ENCODE peak calls at places on chromosomes 11 and 22, in eight cellular contexts. One of them, this sample, is unnamed.

GRCh38 chr11:106088896-106089295 is 11.4 kb downstream of the AASDHPPT start:
- DNase-seq in AG10803: no peak
- DNase-seq in psoas muscle: no peak
- DNase-seq in neural crest cell: no peak
- DNase-seq in GM06990: no peak
- DNase-seq in esophagus squamous epithelium: no peak
- DNase-seq in lung: no peak
- DNase-seq in mucosa of descending colon: no peak
- DNase-seq in this sample: no peak

GRCh38 chr22:31625661-31626426 is 36.2 kb downstream of the PISD start:
- DNase-seq in lung: no peak
- DNase-seq in psoas muscle: peak
- DNase-seq in esophagus squamous epithelium: no peak
- DNase-seq in neural crest cell: peak
- DNase-seq in mucosa of descending colon: peak
- DNase-seq in AG10803: no peak
- DNase-seq in GM06990: no peak
- DNase-seq in this sample: no peak

GRCh38 chr11:84993386-84993785 is 633.8 kb downstream of the DLG2 start:
- DNase-seq in GM06990: no peak
- DNase-seq in lung: no peak
- DNase-seq in AG10803: peak
- DNase-seq in neural crest cell: no peak
- DNase-seq in mucosa of descending colon: no peak
- DNase-seq in esophagus squamous epithelium: no peak
- DNase-seq in psoas muscle: no peak
- DNase-seq in this sample: no peak

GRCh38 chr11:130648601-130649000 is 200.2 kb downstream of the ADAMTS15 start:
- DNase-seq in GM06990: no peak
- DNase-seq in AG10803: no peak
- DNase-seq in esophagus squamous epithelium: no peak
- DNase-seq in lung: no peak
- DNase-seq in mucosa of descending colon: no peak
- DNase-seq in neural crest cell: no peak
- DNase-seq in psoas muscle: peak
- DNase-seq in this sample: no peak

GRCh38 chr11:126414615-126415014 is 59.1 kb downstream of the ST3GAL4 start:
- DNase-seq in AG10803: no peak
- DNase-seq in esophagus squamous epithelium: no peak
- DNase-seq in psoas muscle: no peak
- DNase-seq in neural crest cell: no peak
- DNase-seq in lung: no peak
- DNase-seq in GM06990: no peak
- DNase-seq in mucosa of descending colon: peak
- DNase-seq in this sample: no peak

GRCh38 chr11:8384199-8384821 is 120.6 kb upstream of the LMO1 start:
- DNase-seq in mucosa of descending colon: no peak
- DNase-seq in esophagus squamous epithelium: no peak
- DNase-seq in psoas muscle: peak
- DNase-seq in lung: peak
- DNase-seq in neural crest cell: no peak
- DNase-seq in AG10803: peak
- DNase-seq in GM06990: peak
- DNase-seq in this sample: peak

GRCh38 chr22:23531966-23532735 is 47.9 kb downstream of the IGLL1 start:
- DNase-seq in psoas muscle: no peak
- DNase-seq in mucosa of descending colon: peak
- DNase-seq in GM06990: no peak
- DNase-seq in neural crest cell: no peak
- DNase-seq in AG10803: no peak
- DNase-seq in esophagus squamous epithelium: no peak
- DNase-seq in lung: no peak
- DNase-seq in this sample: no peak

GRCh38 chr11:109123811-109124787 is 297.9 kb upstream of the C11orf87 start:
- DNase-seq in psoas muscle: no peak
- DNase-seq in GM06990: no peak
- DNase-seq in lung: no peak
- DNase-seq in neural crest cell: no peak
- DNase-seq in mucosa of descending colon: no peak
- DNase-seq in AG10803: peak
- DNase-seq in esophagus squamous epithelium: no peak
- DNase-seq in this sample: no peak

GRCh38 chr11:65423516-65424199 is 1.1 kb downstream of the NEAT1 start:
- DNase-seq in mucosa of descending colon: peak
- DNase-seq in neural crest cell: no peak
- DNase-seq in AG10803: peak
- DNase-seq in psoas muscle: no peak
- DNase-seq in lung: no peak
- DNase-seq in esophagus squamous epithelium: no peak
- DNase-seq in GM06990: peak
- DNase-seq in this sample: no peak

GRCh38 chr11:64745219-64745522 is 1.2 kb upstream of the RASGRP2 start:
- DNase-seq in GM06990: peak
- DNase-seq in neural crest cell: no peak
- DNase-seq in esophagus squamous epithelium: peak
- DNase-seq in psoas muscle: peak
- DNase-seq in AG10803: no peak
- DNase-seq in lung: peak
- DNase-seq in mucosa of descending colon: peak
- DNase-seq in this sample: no peak

GRCh38 chr11:26323837-26324236 is 8.1 kb upstream of the ANO3 start:
- DNase-seq in lung: no peak
- DNase-seq in esophagus squamous epithelium: no peak
- DNase-seq in AG10803: no peak
- DNase-seq in neural crest cell: no peak
- DNase-seq in psoas muscle: no peak
- DNase-seq in mucosa of descending colon: no peak
- DNase-seq in GM06990: no peak
- DNase-seq in this sample: no peak

GRCh38 chr22:41368543-41368817 is 13.3 kb upstream of the TEF start:
- DNase-seq in psoas muscle: no peak
- DNase-seq in AG10803: no peak
- DNase-seq in neural crest cell: no peak
- DNase-seq in GM06990: no peak
- DNase-seq in lung: no peak
- DNase-seq in mucosa of descending colon: no peak
- DNase-seq in esophagus squamous epithelium: no peak
- DNase-seq in this sample: no peak

GRCh38 chr22:41367039-41367679 is 14.6 kb upstream of the TEF start:
- DNase-seq in psoas muscle: peak
- DNase-seq in AG10803: peak
- DNase-seq in mucosa of descending colon: peak
- DNase-seq in GM06990: no peak
- DNase-seq in neural crest cell: peak
- DNase-seq in lung: peak
- DNase-seq in esophagus squamous epithelium: no peak
- DNase-seq in this sample: peak

GRCh38 chr22:41366323-41367014 is 15.3 kb upstream of the TEF start:
- DNase-seq in mucosa of descending colon: no peak
- DNase-seq in esophagus squamous epithelium: no peak
- DNase-seq in neural crest cell: no peak
- DNase-seq in psoas muscle: no peak
- DNase-seq in GM06990: no peak
- DNase-seq in lung: no peak
- DNase-seq in AG10803: no peak
- DNase-seq in this sample: no peak

GRCh38 chr22:41369089-41369745 is 12.5 kb upstream of the TEF start:
- DNase-seq in AG10803: no peak
- DNase-seq in lung: no peak
- DNase-seq in esophagus squamous epithelium: no peak
- DNase-seq in psoas muscle: no peak
- DNase-seq in GM06990: no peak
- DNase-seq in neural crest cell: no peak
- DNase-seq in mucosa of descending colon: no peak
- DNase-seq in this sample: no peak

DNA sequence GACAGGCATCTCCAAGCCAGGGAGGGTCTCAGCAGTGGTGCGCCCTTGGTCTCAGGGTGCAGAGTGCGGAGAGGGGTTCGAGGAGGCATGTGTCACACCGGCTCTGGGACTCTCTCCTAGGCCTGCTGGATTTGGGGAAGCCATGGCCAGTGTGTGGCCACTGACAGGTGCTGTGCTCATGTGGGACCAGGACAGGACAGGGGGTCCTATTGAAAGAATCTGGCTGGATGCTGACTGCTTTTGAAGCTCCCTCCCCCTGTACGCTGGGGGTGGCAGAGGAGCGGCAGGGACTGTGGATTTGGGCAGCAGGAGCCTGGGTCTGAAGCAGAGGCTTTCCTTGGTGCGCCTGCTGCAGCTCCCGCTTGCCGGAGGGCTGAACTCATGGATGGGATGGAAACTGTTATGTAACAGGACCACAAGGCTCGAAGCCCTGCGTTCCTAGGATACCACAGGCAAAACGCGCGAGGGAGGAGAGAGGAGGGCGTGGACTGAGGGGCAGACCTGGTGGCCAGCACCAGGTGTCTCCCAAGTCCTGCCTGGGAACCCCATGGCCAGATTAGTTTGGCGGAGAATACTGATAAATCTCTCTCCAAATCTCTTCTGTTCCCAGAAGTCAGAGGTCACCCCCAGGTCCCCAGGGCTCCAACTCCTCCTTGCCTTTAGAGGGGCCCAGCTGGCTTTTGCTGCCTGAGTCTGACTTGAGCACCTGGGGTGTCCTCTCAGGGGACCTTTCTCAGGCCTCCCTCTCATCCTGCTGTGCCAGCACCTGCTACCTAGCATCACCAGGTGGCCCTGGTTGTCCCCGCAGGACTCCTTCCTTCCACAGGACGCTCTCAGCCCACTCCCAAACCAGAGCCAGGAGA is 13.8 kb upstream of the TEF start:
- DNase-seq in psoas muscle: no peak
- DNase-seq in neural crest cell: no peak
- DNase-seq in lung: peak
- DNase-seq in mucosa of descending colon: no peak
- DNase-seq in GM06990: no peak
- DNase-seq in AG10803: peak
- DNase-seq in esophagus squamous epithelium: no peak
- DNase-seq in this sample: no peak
- TF ChIP-seq CTCF in psoas muscle: no peak
- TF ChIP-seq CTCF in neural crest cell: no peak
- TF ChIP-seq CTCF in lung: no peak
- TF ChIP-seq CTCF in mucosa of descending colon: no peak
- TF ChIP-seq CTCF in GM06990: no peak
- TF ChIP-seq CTCF in AG10803: no peak
- TF ChIP-seq CTCF in esophagus squamous epithelium: no peak
- TF ChIP-seq CTCF in this sample: no peak

GRCh38 chr22:29855611-29856181 is 17.6 kb upstream of the ASCC2 start:
- DNase-seq in AG10803: no peak
- DNase-seq in esophagus squamous epithelium: no peak
- DNase-seq in mucosa of descending colon: no peak
- DNase-seq in GM06990: no peak
- DNase-seq in neural crest cell: no peak
- DNase-seq in lung: no peak
- DNase-seq in psoas muscle: peak
- DNase-seq in this sample: no peak
- TF ChIP-seq CTCF in AG10803: no peak
- TF ChIP-seq CTCF in esophagus squamous epithelium: no peak
- TF ChIP-seq CTCF in mucosa of descending colon: no peak
- TF ChIP-seq CTCF in GM06990: no peak
- TF ChIP-seq CTCF in neural crest cell: no peak
- TF ChIP-seq CTCF in lung: no peak
- TF ChIP-seq CTCF in psoas muscle: peak
- TF ChIP-seq CTCF in this sample: no peak

GRCh38 chr11:12496181-12497025 is 119.0 kb downstream of the PARVA start:
- DNase-seq in lung: no peak
- DNase-seq in psoas muscle: no peak
- DNase-seq in neural crest cell: no peak
- DNase-seq in GM06990: no peak
- DNase-seq in AG10803: no peak
- DNase-seq in esophagus squamous epithelium: no peak
- DNase-seq in mucosa of descending colon: no peak
- DNase-seq in this sample: no peak
- TF ChIP-seq CTCF in lung: no peak
- TF ChIP-seq CTCF in psoas muscle: peak
- TF ChIP-seq CTCF in neural crest cell: peak
- TF ChIP-seq CTCF in GM06990: no peak
- TF ChIP-seq CTCF in AG10803: peak
- TF ChIP-seq CTCF in esophagus squamous epithelium: no peak
- TF ChIP-seq CTCF in mucosa of descending colon: no peak
- TF ChIP-seq CTCF in this sample: no peak

GRCh38 chr22:20096574-20097420 is 16.8 kb downstream of the DGCR8 start:
- DNase-seq in lung: no peak
- DNase-seq in GM06990: no peak
- DNase-seq in neural crest cell: no peak
- DNase-seq in psoas muscle: no peak
- DNase-seq in AG10803: no peak
- DNase-seq in mucosa of descending colon: no peak
- DNase-seq in esophagus squamous epithelium: no peak
- DNase-seq in this sample: no peak
- TF ChIP-seq CTCF in lung: no peak
- TF ChIP-seq CTCF in GM06990: no peak
- TF ChIP-seq CTCF in neural crest cell: no peak
- TF ChIP-seq CTCF in psoas muscle: no peak
- TF ChIP-seq CTCF in AG10803: no peak
- TF ChIP-seq CTCF in mucosa of descending colon: no peak
- TF ChIP-seq CTCF in esophagus squamous epithelium: no peak
- TF ChIP-seq CTCF in this sample: no peak

GRCh38 chr11:118491041-118491440 is 36.2 kb upstream of the TTC36 start:
- DNase-seq in lung: no peak
- DNase-seq in GM06990: no peak
- DNase-seq in neural crest cell: no peak
- DNase-seq in psoas muscle: no peak
- DNase-seq in mucosa of descending colon: no peak
- DNase-seq in AG10803: no peak
- DNase-seq in esophagus squamous epithelium: no peak
- DNase-seq in this sample: no peak

GRCh38 chr11:118488480-118489109 is 38.7 kb upstream of the TTC36 start:
- DNase-seq in AG10803: peak
- DNase-seq in lung: peak
- DNase-seq in mucosa of descending colon: no peak
- DNase-seq in psoas muscle: peak
- DNase-seq in neural crest cell: peak
- DNase-seq in GM06990: peak
- DNase-seq in esophagus squamous epithelium: no peak
- DNase-seq in this sample: peak

GRCh38 chr11:118484405-118484804 is 42.9 kb upstream of the TTC36 start:
- DNase-seq in psoas muscle: no peak
- DNase-seq in neural crest cell: no peak
- DNase-seq in GM06990: no peak
- DNase-seq in AG10803: no peak
- DNase-seq in esophagus squamous epithelium: no peak
- DNase-seq in lung: no peak
- DNase-seq in mucosa of descending colon: no peak
- DNase-seq in this sample: no peak

GRCh38 chr11:118485273-118485672 is 42.0 kb upstream of the TTC36 start:
- DNase-seq in GM06990: no peak
- DNase-seq in AG10803: no peak
- DNase-seq in esophagus squamous epithelium: no peak
- DNase-seq in psoas muscle: no peak
- DNase-seq in lung: no peak
- DNase-seq in mucosa of descending colon: no peak
- DNase-seq in neural crest cell: no peak
- DNase-seq in this sample: no peak
- TF ChIP-seq CTCF in GM06990: no peak
- TF ChIP-seq CTCF in AG10803: peak
- TF ChIP-seq CTCF in esophagus squamous epithelium: no peak
- TF ChIP-seq CTCF in psoas muscle: no peak
- TF ChIP-seq CTCF in lung: no peak
- TF ChIP-seq CTCF in mucosa of descending colon: no peak
- TF ChIP-seq CTCF in neural crest cell: peak
- TF ChIP-seq CTCF in this sample: no peak

GRCh38 chr11:36258730-36259360 is 30.4 kb downstream of the COMMD9 start:
- DNase-seq in AG10803: peak
- DNase-seq in neural crest cell: peak
- DNase-seq in lung: peak
- DNase-seq in psoas muscle: peak
- DNase-seq in mucosa of descending colon: no peak
- DNase-seq in GM06990: peak
- DNase-seq in esophagus squamous epithelium: no peak
- DNase-seq in this sample: peak
- TF ChIP-seq CTCF in AG10803: peak
- TF ChIP-seq CTCF in neural crest cell: peak
- TF ChIP-seq CTCF in lung: no peak
- TF ChIP-seq CTCF in psoas muscle: peak
- TF ChIP-seq CTCF in mucosa of descending colon: no peak
- TF ChIP-seq CTCF in GM06990: peak
- TF ChIP-seq CTCF in esophagus squamous epithelium: no peak
- TF ChIP-seq CTCF in this sample: peak